ENCODE peak calls at places on chromosomes 16 and 17, in six cellular contexts. I, F, B, P, Q and A are unnamed samples. For H3K9me3, the result is how much of the 10 kb centered on the place peaks cover.

GRCh38 chr17:44115585-44116415 is 7.6 kb downstream of the HDAC5 start:
- DNase-seq in F (peak), I (no peak), Q (peak), P (no peak), B (no peak), A (no peak)

GRCh38 chr17:17783121-17783824 is 53.5 kb downstream of the SREBF1 start:
- DNase-seq in B (peak), Q (peak), F (peak), I (no peak), P (peak), A (peak)

GRCh38 chr17:2238432-2239169 is 65.0 kb downstream of the SMG6 start:
- DNase-seq in Q (no peak), P (peak), I (no peak), B (no peak), F (no peak), A (no peak)

GRCh38 chr17:81512984-81513668 is 527 bp upstream of the ACTG1 start:
- DNase-seq in I (no peak), F (peak), Q (peak), B (no peak), P (peak), A (peak)

GRCh38 chr16:81532491-81533174 is 88.0 kb downstream of the CMIP start:
- DNase-seq in Q (no peak), F (no peak), P (no peak), B (no peak), I (no peak), A (no peak)

GRCh38 chr17:57235124-57235523 is 21.2 kb upstream of the MSI2 start:
- DNase-seq in I (no peak), F (peak), B (no peak), Q (no peak), P (no peak), A (no peak)

GRCh38 chr16:85894266-85894665 is 4.7 kb upstream of the IRF8 start:
- DNase-seq in I (no peak), P (no peak), B (no peak), Q (no peak), F (no peak), A (no peak)

GRCh38 chr17:78915872-78916632 is 9.1 kb downstream of the TIMP2 start:
- DNase-seq in P (peak), F (no peak), Q (no peak), I (no peak), B (no peak), A (no peak)

GRCh38 chr16:78538284-78538683 is 438.8 kb downstream of the WWOX start:
- DNase-seq in Q (no peak), B (no peak), I (no peak), F (no peak), P (no peak), A (no peak)

GRCh38 chr16:49833055-49833454 is 22.9 kb downstream of the ZNF423 start:
- DNase-seq in P (peak), F (no peak), B (no peak), I (no peak), Q (no peak), A (no peak)

GRCh38 chr17:61580502-61580901 is 10.5 kb downstream of the NACA2 start:
- DNase-seq in I (no peak), F (no peak), P (no peak), Q (no peak), B (no peak), A (no peak)

GRCh38 chr16:17784073-17784472 is 313.3 kb upstream of the XYLT1 start:
- DNase-seq in Q (peak), I (no peak), F (peak), B (no peak), P (no peak), A (no peak)

GRCh38 chr17:65155622-65156021 is 18.5 kb downstream of the RGS9 start:
- DNase-seq in P (no peak), I (no peak), B (no peak), F (no peak), Q (no peak), A (no peak)

GRCh38 chr17:76556759-76557367 is 17.0 kb downstream of the PRCD start:
- DNase-seq in Q (no peak), P (no peak), B (peak), I (no peak), F (peak), A (peak)

GRCh38 chr16:15592324-15592723 is 50.6 kb downstream of the MARF1 start:
- DNase-seq in I (no peak), Q (no peak), F (no peak), P (no peak), B (no peak), A (no peak)

GRCh38 chr16:22198547-22199293 is 7.4 kb upstream of the EEF2K start:
- DNase-seq in B (no peak), F (no peak), P (no peak), Q (peak), I (no peak), A (no peak)

GRCh38 chr17:50533720-50534148 is 1.2 kb downstream of the EPN3 start:
- DNase-seq in B (no peak), Q (no peak), P (peak), F (no peak), I (no peak), A (no peak)

GRCh38 chr16:868386-868755 is 67.8 kb upstream of the GNG13 start:
- DNase-seq in I (no peak), B (no peak), Q (no peak), P (no peak), F (no peak), A (no peak)

GRCh38 chr16:9380221-9380620 is 288.8 kb downstream of the HAPSTR1 start:
- DNase-seq in F (no peak), B (no peak), Q (no peak), I (no peak), P (no peak), A (no peak)

GRCh38 chr17:72117748-72118587 is 2.9 kb upstream of the SOX9 start:
- DNase-seq in Q (no peak), P (no peak), I (no peak), F (peak), B (no peak), A (no peak)

GRCh38 chr16:31371008-31371407 is 16.0 kb downstream of the ITGAX start:
- DNase-seq in I (no peak), F (no peak), Q (no peak), P (no peak), B (no peak), A (no peak)

GRCh38 chr16:1494129-1494640 is 1.0 kb downstream of the TELO2 start:
- DNase-seq in Q (peak), I (peak), F (peak), B (no peak), P (no peak), A (no peak)

GRCh38 chr16:89037261-89038152 is 56.1 kb upstream of the ACSF3 start:
- DNase-seq in B (peak), P (no peak), I (no peak), F (peak), Q (peak), A (no peak)

GRCh38 chr16:24508614-24509013 is 30.8 kb upstream of the RBBP6 start:
- DNase-seq in Q (no peak), F (no peak), B (no peak), P (no peak), I (peak), A (no peak)

GRCh38 chr17:45577571-45578279 is 87.2 kb upstream of the PLEKHM1 start:
- DNase-seq in P (no peak), B (no peak), I (no peak), Q (peak), F (no peak), A (no peak)

GRCh38 chr17:71237903-71238538 is 882.8 kb upstream of the SOX9 start:
- DNase-seq in P (no peak), F (no peak), Q (no peak), B (no peak), I (no peak), A (no peak)

GRCh38 chr16:29779474-29779873 is 1.4 kb downstream of the ZG16 start:
- DNase-seq in F (no peak), I (no peak), P (no peak), B (no peak), Q (no peak), A (no peak)

GRCh38 chr17:79218825-79219200 is 144.2 kb downstream of the ENGASE start:
- DNase-seq in F (no peak), P (no peak), I (no peak), B (no peak), Q (no peak), A (no peak)

GRCh38 chr16:84661418-84662060 is 13.2 kb downstream of the KLHL36 start:
- DNase-seq in P (no peak), B (no peak), F (no peak), I (no peak), Q (no peak), A (no peak)

GRCh38 chr17:81551458-81552243 is 502 bp downstream of the FAAP100 start:
- DNase-seq in Q (peak), B (no peak), F (peak), I (no peak), P (no peak), A (no peak)

GRCh38 chr16:81431554-81432353 is 12.9 kb upstream of the CMIP start:
- DNase-seq in P (no peak), I (peak), F (peak), Q (no peak), B (no peak), A (no peak)

GRCh38 chr17:8080799-8081219 is 6.7 kb downstream of the ALOX12B start:
- DNase-seq in I (no peak), F (no peak), B (no peak), Q (no peak), P (no peak), A (no peak)

GRCh38 chr17:67400193-67400592 is 23.1 kb downstream of the PITPNC1 start:
- DNase-seq in B (no peak), I (no peak), F (no peak), Q (no peak), P (no peak), A (no peak)

GRCh38 chr17:44203731-44204452 is 4.2 kb upstream of the ATXN7L3 start:
- DNase-seq in I (no peak), Q (peak), P (no peak), F (peak), B (peak), A (no peak)

GRCh38 chr16:75176926-75177325 is 28.6 kb downstream of the ZFP1 start:
- DNase-seq in Q (no peak), F (no peak), B (no peak), P (no peak), I (no peak), A (no peak)

GRCh38 chr16:75181630-75182029 is 25.3 kb downstream of the CTRB2 start:
- DNase-seq in I (no peak), P (no peak), B (no peak), F (no peak), Q (no peak), A (no peak)

GRCh38 chr16:75175074-75175473 is 26.8 kb downstream of the ZFP1 start:
- DNase-seq in P (no peak), B (no peak), F (no peak), I (no peak), Q (no peak), A (no peak)

GRCh38 chr16:75179208-75179607 is 27.8 kb downstream of the CTRB2 start:
- DNase-seq in Q (no peak), P (no peak), I (no peak), B (no peak), F (no peak), A (no peak)
- H3K9me3 ChIP-seq in Q (under half), P (under half), I (under half), B (under half), F (under half), A (under half)

GRCh38 chr16:80123189-80123588 is 417.6 kb upstream of the DYNLRB2 start:
- DNase-seq in P (no peak), B (no peak), I (no peak), Q (no peak), F (no peak), A (no peak)

GRCh38 chr16:80120899-80121521 is 419.8 kb upstream of the DYNLRB2 start:
- DNase-seq in Q (no peak), F (peak), I (no peak), B (no peak), P (no peak), A (no peak)

GRCh38 chr16:80125677-80126076 is 415.1 kb upstream of the DYNLRB2 start:
- DNase-seq in P (no peak), B (no peak), I (no peak), F (no peak), Q (no peak), A (no peak)

GRCh38 chr16:80121522-80121909 is 419.3 kb upstream of the DYNLRB2 start:
- DNase-seq in I (no peak), Q (no peak), P (no peak), F (no peak), B (no peak), A (no peak)

DNA sequence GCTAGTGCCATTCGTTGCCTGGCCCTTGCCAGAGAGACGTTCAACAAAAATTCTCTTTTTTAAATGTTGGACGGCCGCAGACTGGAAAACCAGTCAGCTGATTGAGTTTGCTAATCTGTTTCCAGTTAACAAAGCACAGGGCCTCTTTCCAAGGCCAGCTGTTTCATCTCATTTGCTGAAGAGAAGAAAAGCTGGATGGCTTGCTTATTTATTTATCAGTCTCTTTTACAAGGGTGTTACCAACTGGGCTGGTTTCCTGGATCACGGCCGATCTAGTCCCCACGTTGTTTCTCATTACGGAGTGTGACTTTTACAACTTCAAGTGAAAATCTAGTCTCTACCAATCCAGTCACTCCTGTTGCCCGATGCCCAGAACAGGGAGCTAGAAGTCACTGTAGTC is 418.6 kb upstream of the DYNLRB2 start:
- DNase-seq in P (peak), I (no peak), Q (no peak), B (no peak), F (no peak), A (no peak)
- H3K9me3 ChIP-seq in P (under half), I (under half), Q (under half), B (under half), F (under half), A (under half)

GRCh38 chr17:53253956-53254597 is 568.6 kb upstream of the KIF2B start:
- DNase-seq in F (no peak), Q (no peak), P (no peak), B (no peak), I (no peak), A (no peak)
- H3K9me3 ChIP-seq in F (under half), Q (under half), P (under half), B (under half), I (under half), A (under half)

DNA sequence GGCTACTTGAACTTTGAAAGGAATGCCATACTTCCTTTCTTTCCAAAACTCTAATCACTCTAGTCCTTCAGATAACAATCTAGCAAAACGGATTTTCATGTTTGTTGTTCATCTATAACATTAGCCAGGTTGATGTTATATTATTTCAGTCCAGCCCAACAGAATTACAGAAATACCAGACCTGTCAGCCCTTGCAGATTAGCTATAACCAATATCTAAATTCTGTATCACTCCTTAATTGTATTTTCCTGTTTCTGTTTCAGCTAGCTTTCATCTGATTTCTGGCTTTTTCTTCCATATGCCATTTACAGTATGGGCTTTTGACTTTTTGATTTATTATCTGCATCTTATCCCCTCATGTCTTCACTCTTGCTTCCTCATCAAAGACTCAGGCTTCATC is 479.8 kb upstream of the CDH8 start:
- DNase-seq in I (no peak), B (no peak), Q (no peak), P (no peak), F (no peak), A (no peak)
- H3K9me3 ChIP-seq in I (under half), B (under half), Q (under half), P (under half), F (under half), A (under half)

DNA sequence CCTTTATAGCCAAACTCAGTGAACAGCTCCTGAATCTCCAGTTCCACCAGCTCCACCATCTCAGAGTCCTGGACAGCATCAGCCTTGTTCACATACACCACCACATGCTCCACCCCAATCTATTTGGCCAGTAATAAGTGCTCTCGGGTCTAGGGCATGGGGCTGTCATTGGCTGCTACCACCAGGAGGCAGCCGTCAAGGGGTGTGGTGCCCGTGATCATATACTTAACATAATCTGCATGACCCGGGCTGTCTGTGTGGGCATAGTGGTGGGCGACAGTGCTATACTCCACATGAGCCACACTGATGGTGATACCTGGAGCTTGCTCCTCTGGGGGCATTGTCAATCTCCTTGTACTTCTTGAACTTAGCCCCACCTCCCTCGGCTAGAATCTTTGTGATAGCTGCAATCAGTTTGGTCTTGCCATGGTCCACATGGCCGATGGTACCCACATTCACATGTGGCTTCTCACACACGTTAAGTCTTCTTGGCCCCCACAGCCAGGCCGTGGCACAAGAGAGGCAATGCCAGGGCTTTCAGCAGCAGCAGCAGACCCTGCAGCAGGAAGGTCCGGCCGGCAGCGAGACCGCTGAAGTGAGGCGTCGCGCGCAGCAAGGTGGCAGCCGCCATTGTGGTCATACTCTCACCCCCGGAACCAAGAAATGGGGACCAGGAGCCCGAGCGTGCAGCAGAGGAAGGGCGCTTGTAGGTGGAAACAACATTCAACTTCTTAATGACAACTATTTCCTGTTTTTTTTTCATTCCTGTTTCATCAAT is 210.3 kb upstream of the WSB1 start:
- DNase-seq in P (no peak), Q (no peak), B (no peak), F (no peak), I (no peak), A (no peak)
- H3K9me3 ChIP-seq in P (under half), Q (under half), B (under half), F (under half), I (under half), A (under half)

DNA sequence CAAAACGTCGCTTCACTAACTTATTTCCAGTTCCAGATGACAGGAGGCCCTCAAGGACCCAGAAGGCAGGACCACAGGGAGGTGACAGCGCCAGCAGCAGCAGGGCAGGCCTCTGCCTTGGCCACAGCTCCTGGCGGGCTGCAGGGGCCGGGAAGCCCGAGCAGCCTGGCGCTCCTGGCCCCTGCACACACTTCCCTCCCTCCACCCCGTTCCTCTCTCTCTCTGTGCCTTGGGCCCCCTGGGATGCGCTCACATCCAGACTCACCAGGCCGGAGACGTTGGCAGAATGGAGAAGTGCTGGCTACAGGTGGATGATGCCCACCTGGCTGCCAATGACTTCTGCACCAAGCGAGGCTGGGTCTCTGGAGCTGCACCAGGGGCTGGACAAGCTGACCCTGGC is 12.7 kb downstream of the ZNF594 start:
- DNase-seq in Q (no peak), P (no peak), I (no peak), B (no peak), F (no peak), A (no peak)
- H3K9me3 ChIP-seq in Q (under half), P (under half), I (half or more), B (under half), F (half or more), A (under half)